ENCODE peak calls at places on chromosome 18, in eight cellular contexts. M is OCI-LY7; V is astrocyte; F is stimulated activated CD4-positive, alpha-beta T cell treated with anti-CD3 and anti-CD28 coated beads, TNF-alpha, amount 100 ng/mL, for 24 hours; W is HEK293T; O is NCI-H1417; U is epithelial cell of esophagus; K is effector memory CD8-positive, alpha-beta T cell. E is an unnamed sample.

GRCh38 chr18:43664487-43665008 is 387.3 kb upstream of the SYT4 start:
- DNase-seq in M (no peak), V (peak), F (no peak), W (no peak), O (no peak), U (no peak), K (no peak), E (no peak)

GRCh38 chr18:62877448-62878221 is 162.3 kb downstream of the PHLPP1 start:
- DNase-seq in M (no peak), V (peak), F (no peak), W (no peak), O (no peak), U (no peak), K (no peak), E (peak)

GRCh38 chr18:59123588-59124369 is 15.9 kb upstream of the SEC11C start:
- DNase-seq in M (no peak), V (peak), F (no peak), W (no peak), O (no peak), U (peak), K (no peak), E (no peak)

GRCh38 chr18:9739516-9739915 is 31.4 kb downstream of the RAB31 start:
- DNase-seq in M (no peak), V (no peak), F (no peak), W (no peak), O (no peak), U (no peak), K (no peak), E (no peak)

GRCh38 chr18:35344736-35345459 is 678 bp upstream of the ZNF24 start:
- DNase-seq in M (peak), V (peak), F (no peak), W (no peak), O (peak), U (no peak), K (no peak), E (no peak)

GRCh38 chr18:48572402-48573126 is 33.7 kb downstream of the CTIF start:
- DNase-seq in M (no peak), V (no peak), F (no peak), W (no peak), O (no peak), U (peak), K (no peak), E (no peak)

GRCh38 chr18:8719192-8719591 is 13.8 kb downstream of the MTCL1 start:
- DNase-seq in M (no peak), V (peak), F (no peak), W (no peak), O (no peak), U (no peak), K (no peak), E (peak)

GRCh38 chr18:46293699-46294300 is 189.6 kb downstream of the HAUS1 start:
- DNase-seq in M (no peak), V (no peak), F (no peak), W (no peak), O (no peak), U (peak), K (no peak), E (no peak)

GRCh38 chr18:76720683-76721082 is 101.7 kb upstream of the ZNF236 start:
- DNase-seq in M (no peak), V (no peak), F (no peak), W (no peak), O (no peak), U (no peak), K (no peak), E (no peak)